ENCODE peak calls at places on chromosomes 1 and 21, in nine cellular contexts. A, O, G, P, B, Q, C, H and K are unnamed samples.

GRCh38 chr1:74504125-74505065 is 8.0 kb downstream of the LRRC53 start:
- DNase-seq in A (no peak), O (no peak), G (peak; percentile 19), P (peak; percentile 20), B (no peak), Q (no peak), C (peak; percentile 34), H (no peak), K (peak; percentile 31)

GRCh38 chr1:193654951-193655705 is 468.7 kb upstream of the B3GALT2 start:
- DNase-seq in A (no peak), O (no peak), G (peak; percentile 2), P (no peak), B (no peak), Q (peak; percentile 60), C (no peak), H (peak; percentile 48), K (no peak)

GRCh38 chr21:14366998-14367397 is 15.9 kb downstream of the HSPA13 start:
- DNase-seq in A (no peak), O (no peak), G (no peak), P (no peak), B (no peak), Q (no peak), C (no peak), H (no peak), K (no peak)

GRCh38 chr1:107434379-107434728 is 293.5 kb downstream of the NTNG1 start:
- DNase-seq in A (no peak), O (no peak), G (no peak), P (no peak), B (no peak), Q (no peak), C (no peak), H (no peak), K (no peak)

GRCh38 chr1:232793944-232794343 is 11.3 kb upstream of the MAP10 start:
- DNase-seq in A (no peak), O (no peak), G (peak; percentile 2), P (no peak), B (no peak), Q (peak; percentile 64), C (peak; percentile 37), H (no peak), K (no peak)

GRCh38 chr1:226656601-226657277 is 82.3 kb downstream of the ITPKB start:
- DNase-seq in A (no peak), O (no peak), G (no peak), P (peak; percentile 13), B (no peak), Q (peak; percentile 90), C (peak; percentile 64), H (no peak), K (no peak)

GRCh38 chr1:245270972-245271371 is 116.2 kb downstream of the KIF26B start:
- DNase-seq in A (no peak), O (no peak), G (no peak), P (no peak), B (no peak), Q (no peak), C (no peak), H (no peak), K (no peak)

GRCh38 chr1:17405898-17406759 is 33.3 kb downstream of the RCC2 start:
- DNase-seq in A (peak; percentile 71), O (no peak), G (peak; percentile 22), P (peak; percentile 50), B (no peak), Q (peak; percentile 23), C (peak; percentile 53), H (peak; percentile 50), K (peak; percentile 39)

GRCh38 chr1:94383966-94384408 is 34.2 kb upstream of the ABCD3 start:
- DNase-seq in A (no peak), O (no peak), G (no peak), P (no peak), B (no peak), Q (peak; percentile 63), C (peak; percentile 77), H (no peak), K (no peak)

GRCh38 chr1:196535727-196536126 is 72.5 kb downstream of the KCNT2 start:
- DNase-seq in A (peak; percentile 24), O (no peak), G (peak; percentile 15), P (no peak), B (no peak), Q (peak; percentile 32), C (no peak), H (no peak), K (no peak)

GRCh38 chr1:167795810-167796740 is 74.3 kb downstream of the MPZL1 start:
- DNase-seq in A (no peak), O (no peak), G (no peak), P (peak; percentile 41), B (no peak), Q (peak; percentile 18), C (no peak), H (no peak), K (no peak)

GRCh38 chr1:8880068-8880676 is 1.7 kb upstream of the ENO1 start:
- DNase-seq in A (peak; percentile 74), O (peak; percentile 87), G (no peak), P (no peak), B (no peak), Q (peak; percentile 96), C (peak; percentile 74), H (no peak), K (peak; percentile 73)

GRCh38 chr1:108513114-108513513 is 46.8 kb upstream of the EEIG2 start:
- DNase-seq in A (no peak), O (no peak), G (no peak), P (no peak), B (no peak), Q (no peak), C (no peak), H (no peak), K (no peak)

GRCh38 chr1:160540859-160541233 is 17.8 kb upstream of the SLAMF6 start:
- DNase-seq in A (no peak), O (no peak), G (no peak), P (no peak), B (no peak), Q (no peak), C (no peak), H (no peak), K (no peak)

GRCh38 chr1:84721152-84721551 is 30.9 kb upstream of the SSX2IP start:
- DNase-seq in A (no peak), O (no peak), G (no peak), P (no peak), B (no peak), Q (peak; percentile 88), C (no peak), H (no peak), K (no peak)

GRCh38 chr1:101178688-101179491 is 57.9 kb upstream of the S1PR1 start:
- DNase-seq in A (no peak), O (no peak), G (no peak), P (no peak), B (no peak), Q (no peak), C (no peak), H (no peak), K (no peak)

GRCh38 chr1:8409107-8409506 is 91.2 kb downstream of the SLC45A1 start:
- DNase-seq in A (no peak), O (no peak), G (no peak), P (no peak), B (no peak), Q (peak; percentile 62), C (no peak), H (no peak), K (peak; percentile 22)

GRCh38 chr1:116791727-116792126 is 37.5 kb downstream of the CD2 start:
- DNase-seq in A (no peak), O (no peak), G (no peak), P (no peak), B (no peak), Q (no peak), C (no peak), H (no peak), K (no peak)

GRCh38 chr1:4010284-4010683 is 110.2 kb upstream of the C1orf174 start:
- DNase-seq in A (no peak), O (no peak), G (no peak), P (no peak), B (no peak), Q (no peak), C (no peak), H (no peak), K (no peak)

GRCh38 chr1:58057820-58058219 is 488.7 kb downstream of the OMA1 start:
- DNase-seq in A (no peak), O (no peak), G (no peak), P (no peak), B (no peak), Q (no peak), C (no peak), H (no peak), K (no peak)

GRCh38 chr1:154998201-154998780 is 4.3 kb upstream of the ZBTB7B start:
- DNase-seq in A (no peak), O (no peak), G (no peak), P (no peak), B (no peak), Q (no peak), C (no peak), H (no peak), K (no peak)
- TF ChIP-seq CTCF in A (peak; percentile 28), O (no peak), G (no peak), P (no peak), B (no peak), Q (no peak), C (no peak), H (no peak), K (no peak)

DNA sequence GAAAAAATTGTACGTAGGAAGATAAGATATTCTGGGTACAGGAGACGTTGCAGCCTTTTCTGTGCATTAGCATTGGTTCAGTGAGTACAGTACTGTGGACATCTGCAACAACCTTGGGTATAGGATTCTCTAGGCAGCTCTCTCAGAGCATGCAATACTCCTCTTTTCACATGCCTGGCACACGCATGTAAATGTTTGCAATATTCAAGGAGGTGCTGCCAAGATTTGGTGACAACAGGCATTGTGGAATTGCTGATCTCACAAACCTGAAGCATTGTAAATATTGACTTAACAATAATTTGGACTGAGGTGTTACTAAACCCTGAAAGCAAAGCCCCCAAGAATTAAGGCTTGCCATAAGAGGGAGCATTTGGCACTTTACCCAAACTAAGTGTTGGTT is 126.8 kb downstream of the GRIK1 start:
- DNase-seq in A (no peak), O (no peak), G (no peak), P (no peak), B (no peak), Q (no peak), C (no peak), H (no peak), K (no peak)
- H3K4me1 ChIP-seq in A (no peaks in the 10 kb centered on the region), O (no peaks in the 10 kb centered on the region), G (no peaks in the 10 kb centered on the region), P (no peaks in the 10 kb centered on the region), B (no peaks in the 10 kb centered on the region), Q (no peaks in the 10 kb centered on the region), C (no peaks in the 10 kb centered on the region), H (no peaks in the 10 kb centered on the region), K (no peaks in the 10 kb centered on the region)

DNA sequence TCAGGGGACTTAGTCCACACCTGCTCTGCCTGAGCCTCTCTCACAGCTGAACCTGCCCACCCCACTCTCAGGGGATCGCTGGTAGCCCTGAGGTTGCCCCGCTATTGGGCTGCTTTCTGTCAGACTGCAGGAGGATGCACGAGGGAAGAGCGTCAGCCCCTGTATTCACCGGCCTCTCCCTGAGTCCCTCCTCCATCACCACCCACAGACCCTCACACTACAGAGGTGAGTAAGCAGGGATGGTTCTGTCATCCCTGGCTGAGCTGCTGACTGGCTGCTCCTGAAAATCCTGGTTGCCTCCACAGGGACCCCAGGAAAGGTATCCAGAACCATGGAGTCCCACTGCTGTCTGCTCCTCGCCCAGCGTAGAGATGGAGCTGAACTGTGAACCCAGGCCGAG is 118.7 kb downstream of the SYT2 start:
- DNase-seq in A (no peak), O (no peak), G (no peak), P (no peak), B (no peak), Q (no peak), C (no peak), H (no peak), K (no peak)
- H3K4me3 ChIP-seq in A (no peak overlapping the region), O (no peak overlapping the region), G (no peak overlapping the region), P (no peak overlapping the region), B (no peak overlapping the region), Q (no peak overlapping the region), C (no peak overlapping the region), H (no peak overlapping the region), K (no peak overlapping the region)

GRCh38 chr1:45750298-45751038 is at the start of gene IPP:
- DNase-seq in A (peak; percentile 99), O (peak; percentile 99), G (peak; percentile 94), P (peak; percentile 97), B (peak; percentile 68), Q (peak; percentile 89), C (peak; percentile 97), H (peak; percentile 99), K (peak; percentile 88)
- TF ChIP-seq CTCF in A (peak; percentile 50), O (peak; percentile 6), G (no peak), P (peak; percentile 35), B (no peak), Q (no peak), C (no peak), H (no peak), K (no peak)